ENCODE peak calls at places on chromosomes 12 and 14, in eight cellular contexts. H is stimulated activated CD8-positive, alpha-beta memory T cell treated with anti-CD3 and anti-CD28 coated beads, Interleukin-15, amount 100 ng/mL, for 24 hours; O is anterior cingulate cortex; S is Panc1; N is neural crest cell; T is Calu3; E is NCI-H2081; F is GM12865. A is an unnamed sample.

GRCh38 chr12:109423392-109423791 is 53.7 kb downstream of the KCTD10 start:
- DNase-seq in H (no peak), T (no peak), S (no peak), F (no peak), N (no peak), E (no peak), O (no peak), A (no peak)

GRCh38 chr12:81668475-81668874 is 90.7 kb downstream of the PPFIA2 start:
- DNase-seq in O (no peak), T (peak; percentile 43), E (peak; percentile 10), S (no peak), F (peak; percentile 21), H (no peak), N (no peak), A (no peak)

GRCh38 chr12:39319180-39319579 is 123.7 kb downstream of the KIF21A start:
- DNase-seq in F (no peak), N (no peak), S (no peak), O (no peak), E (no peak), T (no peak), H (no peak), A (no peak)

GRCh38 chr12:6199531-6200265 is 502 bp upstream of the CD9 start:
- DNase-seq in E (no peak), N (no peak), F (no peak), T (peak; percentile 37), S (no peak), H (no peak), O (no peak), A (peak; percentile 48)

GRCh38 chr12:108933950-108934349 is 54.1 kb downstream of the DAO start:
- DNase-seq in S (no peak), N (no peak), F (no peak), E (no peak), H (no peak), O (no peak), T (no peak), A (no peak)

GRCh38 chr12:107775093-107775721 is 703 bp downstream of the ASCL4 start:
- DNase-seq in N (peak; percentile 26), S (no peak), F (no peak), T (no peak), O (no peak), H (no peak), E (no peak), A (no peak)

GRCh38 chr12:132288516-132289188 is 40.7 kb downstream of the GALNT9 start:
- DNase-seq in N (no peak), T (no peak), F (no peak), E (no peak), S (no peak), H (no peak), O (no peak), A (no peak)

GRCh38 chr12:52670961-52671360 is 9.2 kb downstream of the KRT1 start:
- DNase-seq in E (no peak), T (no peak), S (no peak), F (no peak), H (no peak), O (no peak), N (no peak), A (no peak)

GRCh38 chr14:59332727-59333126 is 132.5 kb downstream of the GPR135 start:
- DNase-seq in T (no peak), S (no peak), H (no peak), N (no peak), O (no peak), F (no peak), E (no peak), A (no peak)

GRCh38 chr12:120117961-120118709 is 1.6 kb upstream of the RAB35 start:
- DNase-seq in H (no peak), E (peak; percentile 20), S (no peak), F (peak; percentile 52), O (no peak), N (no peak), T (peak; percentile 38), A (peak; percentile 19)

GRCh38 chr12:123114305-123115083 is 36.4 kb downstream of the PITPNM2 start:
- DNase-seq in T (no peak), H (no peak), E (no peak), N (no peak), S (no peak), O (no peak), F (no peak), A (no peak)

GRCh38 chr12:1606021-1606622 is 11.7 kb upstream of the FBXL14 start:
- DNase-seq in T (peak; percentile 88), N (no peak), O (no peak), F (peak; percentile 94), E (peak; percentile 24), H (no peak), S (peak; percentile 77), A (peak; percentile 64)

GRCh38 chr14:105193916-105194782 is 13.0 kb upstream of the NUDT14 start:
- DNase-seq in H (no peak), N (no peak), S (no peak), E (peak; percentile 88), T (peak; percentile 46), F (no peak), O (no peak), A (no peak)

GRCh38 chr12:130711751-130712150 is 4.3 kb downstream of the RIMBP2 start:
- DNase-seq in T (no peak), H (no peak), E (no peak), F (no peak), O (no peak), N (no peak), S (no peak), A (no peak)

GRCh38 chr14:45716506-45716905 is 463.5 kb upstream of the MIS18BP1 start:
- DNase-seq in N (peak; percentile 1), O (no peak), H (no peak), S (no peak), F (peak; percentile 9), E (no peak), T (no peak), A (peak; percentile 9)

GRCh38 chr12:52949413-52950331 is 754 bp downstream of the KRT18 start:
- DNase-seq in T (peak; percentile 83), O (no peak), F (no peak), H (no peak), S (peak; percentile 90), N (no peak), E (peak; percentile 85), A (no peak)

GRCh38 chr12:7884687-7885086 is 12.0 kb upstream of the SLC2A14 start:
- DNase-seq in S (no peak), O (no peak), H (no peak), T (no peak), F (no peak), E (no peak), N (no peak), A (no peak)

GRCh38 chr12:74725154-74725553 is 187.5 kb downstream of the ATXN7L3B start:
- DNase-seq in H (no peak), F (no peak), E (no peak), N (no peak), O (no peak), S (no peak), T (no peak), A (no peak)

GRCh38 chr12:48683534-48683933 is 1.5 kb upstream of the KANSL2 start:
- DNase-seq in H (no peak), F (no peak), N (no peak), T (no peak), O (no peak), E (no peak), S (no peak), A (no peak)

GRCh38 chr12:75910452-75910722 is 121.2 kb downstream of the PHLDA1 start:
- DNase-seq in O (no peak), S (no peak), F (no peak), H (no peak), T (no peak), N (no peak), E (peak; percentile 82), A (no peak)

GRCh38 chr14:102474934-102475333 is 34.6 kb downstream of the ANKRD9 start:
- DNase-seq in H (no peak), F (no peak), E (no peak), N (no peak), O (no peak), T (no peak), S (no peak), A (no peak)

GRCh38 chr14:105439710-105440553 is 20.3 kb downstream of the MTA1 start:
- DNase-seq in O (no peak), S (no peak), N (no peak), H (no peak), T (no peak), E (peak; percentile 70), F (no peak), A (no peak)

GRCh38 chr12:113788020-113788856 is 177.9 kb downstream of the RBM19 start:
- DNase-seq in O (no peak), F (no peak), T (no peak), H (no peak), S (no peak), E (no peak), N (no peak), A (no peak)

GRCh38 chr12:65462506-65462905 is 184.0 kb downstream of the MSRB3 start:
- DNase-seq in F (no peak), T (no peak), O (no peak), E (no peak), S (no peak), N (no peak), H (no peak), A (no peak)

GRCh38 chr12:19198272-19198671 is 68.7 kb downstream of the PLEKHA5 start:
- DNase-seq in H (no peak), N (peak; percentile 9), S (no peak), E (no peak), F (no peak), O (no peak), T (peak; percentile 9), A (no peak)

GRCh38 chr14:81329640-81330385 is 70.3 kb downstream of the STON2 start:
- DNase-seq in N (no peak), S (no peak), H (no peak), T (no peak), O (no peak), E (no peak), F (no peak), A (no peak)

GRCh38 chr14:37246427-37246829 is 48.7 kb downstream of the MIPOL1 start:
- DNase-seq in N (no peak), O (no peak), S (no peak), E (peak; percentile 70), T (no peak), H (no peak), F (peak; percentile 33), A (peak; percentile 31)

GRCh38 chr12:70609739-70610491 is 27.3 kb downstream of the PTPRB start:
- DNase-seq in S (no peak), E (peak; percentile 35), T (peak; percentile 62), F (no peak), N (peak; percentile 27), O (no peak), H (no peak), A (no peak)

GRCh38 chr12:91772411-91772810 is 373.2 kb downstream of the BTG1 start:
- DNase-seq in E (no peak), H (no peak), F (no peak), N (no peak), T (no peak), O (no peak), S (no peak), A (no peak)

A was measured in NAMALWA.